ENCODE peak calls at places on chromosomes 13 and 19, in six cellular contexts. Q is upper lobe of left lung, H is heart left ventricle, D is uterus, F is A549, W is HCT116. V is an unnamed sample.

GRCh38 chr13:42959615-42960014 is 32.4 kb downstream of the EPSTI1 start:
- DNase-seq in F (no peak), W (no peak), Q (no peak), D (no peak), H (no peak), V (no peak)

GRCh38 chr19:37511821-37512220 is 5.1 kb downstream of the ZNF793 start:
- DNase-seq in H (no peak), W (no peak), D (no peak), Q (no peak), F (no peak), V (no peak)

GRCh38 chr19:45321848-45322247 is 827 bp downstream of the CKM start:
- DNase-seq in W (no peak), Q (peak), D (no peak), F (no peak), H (no peak), V (no peak)

GRCh38 chr13:92827503-92827902 is 399.1 kb upstream of the GPC6 start:
- DNase-seq in F (no peak), D (no peak), Q (no peak), H (no peak), W (no peak), V (no peak)

GRCh38 chr13:80408270-80408669 is 67.3 kb upstream of the SPRY2 start:
- DNase-seq in W (no peak), Q (no peak), F (peak), D (no peak), H (no peak), V (no peak)

GRCh38 chr19:6373096-6373812 is 660 bp downstream of the ALKBH7 start:
- DNase-seq in Q (peak), H (peak), W (peak), F (peak), D (peak), V (peak)

GRCh38 chr13:78137404-78138142 is 218.9 kb upstream of the EDNRB start:
- DNase-seq in W (peak), Q (no peak), D (no peak), H (no peak), F (peak), V (peak)

GRCh38 chr19:15587663-15588062 is 27.4 kb upstream of the CYP4F8 start:
- DNase-seq in D (no peak), W (no peak), H (peak), F (no peak), Q (no peak), V (no peak)

GRCh38 chr19:55686311-55687050 is 11.5 kb downstream of the EPN1 start:
- DNase-seq in F (no peak), H (peak), Q (no peak), W (no peak), D (no peak), V (no peak)

GRCh38 chr19:55684946-55685681 is 10.1 kb downstream of the EPN1 start:
- DNase-seq in H (peak), Q (peak), W (no peak), F (no peak), D (no peak), V (no peak)

GRCh38 chr19:55681131-55682087 is 6.4 kb downstream of the EPN1 start:
- DNase-seq in W (no peak), F (no peak), Q (no peak), D (no peak), H (no peak), V (no peak)

GRCh38 chr19:55685776-55686175 is 10.8 kb downstream of the EPN1 start:
- DNase-seq in H (no peak), W (no peak), D (no peak), Q (no peak), F (no peak), V (no peak)

DNA sequence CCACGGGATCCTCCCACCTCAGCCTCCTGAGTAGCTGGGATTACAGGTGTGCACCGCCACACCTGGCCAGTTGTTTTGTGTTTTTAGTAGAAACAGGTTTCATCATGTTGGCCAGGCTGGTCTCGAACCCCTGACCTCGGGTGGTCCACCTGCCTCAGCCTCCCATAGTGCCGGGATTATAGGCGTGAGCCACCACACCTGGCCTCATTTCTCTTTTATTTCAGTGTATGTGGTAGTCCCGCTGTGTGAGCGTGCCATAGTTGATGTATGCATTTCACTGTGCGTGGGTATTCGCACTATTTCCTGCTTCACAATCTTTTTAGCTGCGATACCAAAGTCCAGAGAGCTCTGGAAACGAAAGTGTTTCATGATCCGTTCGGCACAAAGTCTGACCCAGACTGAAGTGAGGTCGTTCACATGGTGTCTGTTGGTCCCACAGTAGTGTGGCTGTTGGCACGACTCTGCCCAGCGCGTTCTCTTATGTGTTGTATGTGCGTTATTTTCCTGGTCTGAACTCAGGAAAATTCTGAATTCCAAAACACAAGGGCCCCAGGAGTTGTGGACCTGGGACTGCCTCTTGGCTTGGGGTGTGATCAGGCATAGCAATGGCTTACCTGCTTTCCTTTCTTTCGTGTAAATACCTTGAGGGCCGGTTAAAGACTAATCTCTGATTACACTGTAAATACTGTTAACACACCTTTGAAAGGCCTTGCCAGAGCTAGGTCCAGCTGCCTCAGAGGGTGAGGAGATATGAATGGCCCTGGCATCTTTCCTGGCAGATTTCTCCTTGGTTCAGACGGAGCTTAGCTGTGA is 8.6 kb downstream of the EPN1 start:
- DNase-seq in W (no peak), D (no peak), Q (no peak), F (no peak), H (peak), V (no peak)
- TF ChIP-seq POLR2A in W (no peak), D (no peak), Q (no peak), F (no peak), H (no peak), V (no peak)

GRCh38 chr19:40716655-40717324 is at the start of the genes COQ8B and ITPKC:
- DNase-seq in Q (peak), W (peak), H (peak), F (peak), D (peak), V (peak)
- TF ChIP-seq POLR2A in Q (peak), W (no peak), H (peak), F (peak), D (peak), V (peak)

GRCh38 chr19:39412100-39412866 is at the start of gene PLEKHG2:
- DNase-seq in H (peak), Q (peak), F (peak), W (peak), D (peak), V (peak)
- TF ChIP-seq POLR2A in H (peak), Q (peak), F (peak), W (peak), D (peak), V (no peak)

GRCh38 chr19:42074513-42075363 is 1.2 kb upstream of the ZNF574 start:
- DNase-seq in Q (no peak), H (peak), F (peak), D (peak), W (no peak), V (no peak)
- TF ChIP-seq POLR2A in Q (no peak), H (no peak), F (peak), D (no peak), W (peak), V (no peak)

GRCh38 chr19:583968-584239 is 5.8 kb upstream of the HCN2 start:
- DNase-seq in H (peak), Q (no peak), W (no peak), D (no peak), F (no peak), V (no peak)
- TF ChIP-seq POLR2A in H (no peak), Q (no peak), W (no peak), D (no peak), F (no peak), V (no peak)

DNA sequence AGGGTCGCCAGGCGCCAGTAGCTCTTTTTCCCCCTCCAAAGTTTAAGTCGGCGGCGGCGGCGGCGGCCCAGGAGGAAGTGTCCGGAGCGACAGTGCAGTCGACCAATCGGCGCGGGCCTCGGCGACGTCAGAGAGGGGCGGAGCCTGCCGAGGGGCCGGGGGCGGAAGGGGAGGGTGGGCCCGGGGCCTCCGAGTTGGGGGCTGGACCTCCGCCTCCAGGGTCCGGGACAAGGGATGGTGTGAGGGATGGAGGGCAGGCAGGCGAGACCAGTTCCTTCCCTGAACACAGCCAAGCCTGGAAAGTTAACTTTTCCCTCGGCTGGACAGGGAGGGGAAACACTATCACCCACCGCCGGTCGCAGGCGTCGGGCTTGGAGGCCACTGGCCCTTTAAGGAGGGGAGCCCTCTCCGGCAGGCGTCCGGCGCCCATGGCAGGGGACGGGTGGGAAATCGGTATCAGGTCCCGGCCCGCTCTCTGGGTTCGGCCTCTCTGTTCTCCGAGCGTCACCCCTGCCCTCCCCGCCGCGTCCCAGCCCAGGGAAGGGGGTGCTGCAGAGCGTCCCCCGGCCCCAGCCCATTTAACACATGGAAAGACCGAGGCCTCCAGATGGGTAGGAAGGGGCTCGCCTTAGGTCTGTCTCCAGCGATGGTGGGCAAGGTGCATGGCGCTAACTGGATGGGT is at the start of gene PRKD2:
- DNase-seq in W (no peak), F (peak), D (peak), H (peak), Q (peak), V (peak)
- TF ChIP-seq POLR2A in W (no peak), F (peak), D (peak), H (peak), Q (no peak), V (no peak)

GRCh38 chr13:40665061-40665753 is 1.2 kb downstream of the FOXO1 start:
- DNase-seq in W (no peak), Q (peak), F (peak), D (peak), H (peak), V (no peak)

GRCh38 chr13:40665754-40666057 is 735 bp downstream of the FOXO1 start:
- DNase-seq in D (no peak), H (no peak), W (no peak), Q (peak), F (no peak), V (peak)

GRCh38 chr13:40667622-40667978 is 1.2 kb upstream of the FOXO1 start:
- DNase-seq in W (no peak), Q (no peak), D (peak), H (no peak), F (no peak), V (no peak)

GRCh38 chr13:40666905-40667621 is 622 bp upstream of the FOXO1 start:
- DNase-seq in W (no peak), Q (peak), D (peak), F (no peak), H (peak), V (peak)

GRCh38 chr13:40666058-40666904 is at the start of gene FOXO1:
- DNase-seq in Q (peak), W (peak), D (peak), H (peak), F (peak), V (peak)
- TF ChIP-seq POLR2A in Q (peak), W (peak), D (peak), H (peak), F (peak), V (peak)

DNA sequence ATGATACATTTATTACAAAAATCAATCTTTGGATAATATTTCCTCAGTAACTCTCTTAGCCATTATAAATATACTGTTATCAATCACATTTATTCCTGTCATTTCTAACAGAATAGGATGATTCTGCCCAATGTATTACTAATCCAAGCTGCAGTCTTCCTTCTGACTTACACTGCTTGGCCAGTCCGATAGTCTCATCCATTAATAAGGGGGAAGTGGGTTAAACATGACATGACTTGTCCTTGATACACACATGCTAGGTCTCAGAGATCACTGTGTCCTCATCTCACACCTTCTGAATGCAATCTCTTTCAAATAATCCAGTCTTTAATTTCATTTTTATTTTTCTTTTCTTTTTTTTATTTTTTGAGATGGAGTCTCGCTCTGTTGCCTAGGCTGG is 18.8 kb downstream of the SACS start:
- DNase-seq in D (no peak), F (no peak), H (no peak), W (no peak), Q (no peak), V (no peak)
- TF ChIP-seq POLR2A in D (no peak), F (no peak), H (no peak), W (no peak), Q (no peak), V (no peak)

GRCh38 chr19:49118565-49119410 is at the start of gene C19orf73:
- DNase-seq in F (peak), D (peak), Q (peak), H (peak), W (peak), V (peak)
- TF ChIP-seq POLR2A in F (peak), D (peak), Q (peak), H (peak), W (peak), V (peak)

DNA sequence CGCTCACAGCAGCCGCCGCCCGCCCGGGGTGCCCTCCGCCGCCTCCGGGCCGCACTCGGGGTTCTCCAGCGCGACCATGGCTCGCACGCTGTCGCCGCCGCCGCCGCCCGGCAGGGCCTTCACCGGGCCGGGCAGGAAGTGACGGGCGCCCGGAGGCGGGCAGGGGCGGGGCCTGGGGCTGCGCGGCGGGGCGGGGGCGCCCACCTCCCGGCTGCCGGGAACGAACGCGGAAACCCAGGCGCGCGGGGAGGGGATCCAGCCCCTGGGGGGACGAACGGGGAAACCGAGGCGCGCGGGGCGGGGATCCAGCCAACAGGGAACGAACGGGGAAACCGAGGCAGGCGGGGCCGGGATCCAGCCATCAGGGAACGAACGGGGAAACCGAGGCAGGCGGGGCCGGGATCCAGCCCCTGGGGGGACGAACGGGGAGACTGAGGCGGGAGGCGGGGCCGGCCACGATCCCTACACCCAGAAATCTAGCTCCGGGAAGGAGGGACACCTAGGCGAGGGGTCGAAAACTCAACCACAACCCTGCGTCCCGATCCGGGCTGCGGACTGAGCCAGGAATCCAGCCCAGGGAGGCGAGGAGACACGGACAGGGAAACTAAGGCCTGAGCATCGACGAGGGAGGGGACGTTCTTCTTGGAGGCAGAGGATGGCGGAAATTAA is at the start of gene R3HDM4:
- DNase-seq in F (peak), D (peak), Q (peak), W (no peak), H (peak), V (peak)
- TF ChIP-seq POLR2A in F (peak), D (peak), Q (peak), W (peak), H (peak), V (peak)

V was measured in H54.